ENCODE peak calls at places on chromosomes 12 and 14, in six cellular contexts. One of them, this sample, is unnamed.
A peak's percentile ranks its signal among the peaks of the same experiment; 100 is the strongest.

GRCh38 chr14:23093993-23094665 is 807 bp downstream of the ACIN1 start:
- DNase-seq in left lung: no peak
- DNase-seq in choroid plexus epithelial cell: peak; percentile 24
- DNase-seq in body of pancreas: no peak
- DNase-seq in psoas muscle: no peak
- DNase-seq in GM06990: no peak
- DNase-seq in this sample: no peak

GRCh38 chr12:2187195-2187963 is 134.6 kb downstream of the CACNA1C start:
- DNase-seq in GM06990: no peak
- DNase-seq in psoas muscle: no peak
- DNase-seq in choroid plexus epithelial cell: no peak
- DNase-seq in left lung: no peak
- DNase-seq in body of pancreas: no peak
- DNase-seq in this sample: no peak

GRCh38 chr14:77882098-77882497 is 82.2 kb downstream of the ADCK1 start:
- DNase-seq in choroid plexus epithelial cell: no peak
- DNase-seq in psoas muscle: peak; percentile 54
- DNase-seq in body of pancreas: peak; percentile 51
- DNase-seq in GM06990: no peak
- DNase-seq in left lung: no peak
- DNase-seq in this sample: no peak

GRCh38 chr14:105851716-105852377 is 325.5 kb downstream of the TMEM121 start:
- DNase-seq in body of pancreas: no peak
- DNase-seq in left lung: peak; percentile 72
- DNase-seq in GM06990: no peak
- DNase-seq in choroid plexus epithelial cell: no peak
- DNase-seq in psoas muscle: no peak
- DNase-seq in this sample: no peak

GRCh38 chr12:7113389-7113871 is 4.4 kb upstream of the C1RL start:
- DNase-seq in choroid plexus epithelial cell: peak; percentile 64
- DNase-seq in psoas muscle: no peak
- DNase-seq in body of pancreas: peak; percentile 43
- DNase-seq in left lung: no peak
- DNase-seq in GM06990: no peak
- DNase-seq in this sample: no peak

GRCh38 chr14:95943699-95944098 is 67.1 kb downstream of the TUNAR start:
- DNase-seq in choroid plexus epithelial cell: no peak
- DNase-seq in body of pancreas: no peak
- DNase-seq in left lung: no peak
- DNase-seq in psoas muscle: no peak
- DNase-seq in GM06990: no peak
- DNase-seq in this sample: no peak

GRCh38 chr14:60926002-60926401 is 54.9 kb downstream of the TRMT5 start:
- DNase-seq in body of pancreas: no peak
- DNase-seq in left lung: no peak
- DNase-seq in choroid plexus epithelial cell: no peak
- DNase-seq in psoas muscle: no peak
- DNase-seq in GM06990: peak; percentile 18
- DNase-seq in this sample: no peak

GRCh38 chr12:70796989-70797388 is 123.5 kb downstream of the PTPRR start:
- DNase-seq in psoas muscle: no peak
- DNase-seq in GM06990: no peak
- DNase-seq in choroid plexus epithelial cell: no peak
- DNase-seq in left lung: no peak
- DNase-seq in body of pancreas: no peak
- DNase-seq in this sample: no peak

GRCh38 chr14:51410846-51411245 is 170.8 kb downstream of the TMX1 start:
- DNase-seq in left lung: no peak
- DNase-seq in psoas muscle: no peak
- DNase-seq in choroid plexus epithelial cell: peak; percentile 87
- DNase-seq in body of pancreas: no peak
- DNase-seq in GM06990: no peak
- DNase-seq in this sample: no peak

GRCh38 chr12:7872565-7873304 is at the start of gene SLC2A14:
- DNase-seq in choroid plexus epithelial cell: no peak
- DNase-seq in body of pancreas: no peak
- DNase-seq in left lung: no peak
- DNase-seq in psoas muscle: no peak
- DNase-seq in GM06990: no peak
- DNase-seq in this sample: no peak

GRCh38 chr12:54463034-54463433 is 10.4 kb downstream of the GTSF1 start:
- DNase-seq in choroid plexus epithelial cell: peak; percentile 97
- DNase-seq in GM06990: no peak
- DNase-seq in left lung: no peak
- DNase-seq in psoas muscle: peak; percentile 76
- DNase-seq in body of pancreas: no peak
- DNase-seq in this sample: peak; percentile 76

GRCh38 chr14:78251308-78251707 is 81.1 kb downstream of the NRXN3 start:
- DNase-seq in choroid plexus epithelial cell: no peak
- DNase-seq in GM06990: no peak
- DNase-seq in body of pancreas: no peak
- DNase-seq in left lung: no peak
- DNase-seq in psoas muscle: no peak
- DNase-seq in this sample: no peak

GRCh38 chr12:96698965-96699364 is 208.1 kb upstream of the NEDD1 start:
- DNase-seq in left lung: no peak
- DNase-seq in choroid plexus epithelial cell: no peak
- DNase-seq in body of pancreas: no peak
- DNase-seq in GM06990: no peak
- DNase-seq in psoas muscle: no peak
- DNase-seq in this sample: no peak

GRCh38 chr12:98373019-98373554 is 142.3 kb upstream of the TMPO start:
- DNase-seq in choroid plexus epithelial cell: peak; percentile 73
- DNase-seq in psoas muscle: no peak
- DNase-seq in body of pancreas: no peak
- DNase-seq in left lung: no peak
- DNase-seq in GM06990: no peak
- DNase-seq in this sample: no peak

GRCh38 chr12:2395352-2395977 is 342.7 kb downstream of the CACNA1C start:
- DNase-seq in psoas muscle: peak; percentile 61
- DNase-seq in choroid plexus epithelial cell: peak; percentile 59
- DNase-seq in left lung: peak; percentile 87
- DNase-seq in body of pancreas: peak; percentile 47
- DNase-seq in GM06990: no peak
- DNase-seq in this sample: peak; percentile 64

GRCh38 chr12:24463392-24463791 is 485.5 kb downstream of the BCAT1 start:
- DNase-seq in left lung: no peak
- DNase-seq in psoas muscle: no peak
- DNase-seq in choroid plexus epithelial cell: no peak
- DNase-seq in body of pancreas: no peak
- DNase-seq in GM06990: no peak
- DNase-seq in this sample: no peak

GRCh38 chr14:21287166-21287565 is 7.3 kb downstream of the RPGRIP1 start:
- DNase-seq in body of pancreas: no peak
- DNase-seq in left lung: no peak
- DNase-seq in GM06990: no peak
- DNase-seq in psoas muscle: no peak
- DNase-seq in choroid plexus epithelial cell: no peak
- DNase-seq in this sample: no peak

GRCh38 chr14:66434464-66434863 is 51.7 kb upstream of the CCDC196 start:
- DNase-seq in left lung: no peak
- DNase-seq in GM06990: no peak
- DNase-seq in body of pancreas: no peak
- DNase-seq in psoas muscle: no peak
- DNase-seq in choroid plexus epithelial cell: no peak
- DNase-seq in this sample: no peak

GRCh38 chr12:65649126-65649525 is 175.2 kb upstream of the HMGA2 start:
- DNase-seq in left lung: no peak
- DNase-seq in choroid plexus epithelial cell: peak; percentile 99
- DNase-seq in psoas muscle: no peak
- DNase-seq in body of pancreas: no peak
- DNase-seq in GM06990: no peak
- DNase-seq in this sample: no peak

GRCh38 chr12:53660064-53660463 is 15.8 kb downstream of the ATP5MC2 start:
- DNase-seq in GM06990: no peak
- DNase-seq in body of pancreas: no peak
- DNase-seq in left lung: no peak
- DNase-seq in choroid plexus epithelial cell: peak; percentile 24
- DNase-seq in psoas muscle: no peak
- DNase-seq in this sample: no peak

GRCh38 chr12:104687823-104688573 is 231.2 kb downstream of the CHST11 start:
- DNase-seq in left lung: no peak
- DNase-seq in body of pancreas: no peak
- DNase-seq in psoas muscle: no peak
- DNase-seq in GM06990: no peak
- DNase-seq in choroid plexus epithelial cell: no peak
- DNase-seq in this sample: no peak

GRCh38 chr14:57380935-57381334 is 9.5 kb upstream of the NAA30 start:
- DNase-seq in choroid plexus epithelial cell: no peak
- DNase-seq in left lung: no peak
- DNase-seq in psoas muscle: no peak
- DNase-seq in GM06990: no peak
- DNase-seq in body of pancreas: no peak
- DNase-seq in this sample: no peak

GRCh38 chr12:98595152-98595988 is 1.9 kb downstream of the SLC25A3 start:
- DNase-seq in GM06990: no peak
- DNase-seq in choroid plexus epithelial cell: peak; percentile 80
- DNase-seq in left lung: no peak
- DNase-seq in psoas muscle: no peak
- DNase-seq in body of pancreas: no peak
- DNase-seq in this sample: no peak

GRCh38 chr14:92880851-92881250 is 42.1 kb upstream of the CHGA start:
- DNase-seq in choroid plexus epithelial cell: peak; percentile 58
- DNase-seq in body of pancreas: peak; percentile 62
- DNase-seq in GM06990: no peak
- DNase-seq in left lung: no peak
- DNase-seq in psoas muscle: peak; percentile 62
- DNase-seq in this sample: no peak

GRCh38 chr14:68611611-68612010 is 181.3 kb downstream of the ZFP36L1 start:
- DNase-seq in body of pancreas: peak; percentile 80
- DNase-seq in choroid plexus epithelial cell: no peak
- DNase-seq in psoas muscle: no peak
- DNase-seq in left lung: no peak
- DNase-seq in GM06990: no peak
- DNase-seq in this sample: no peak

GRCh38 chr12:122082621-122083356 is 4.2 kb downstream of the MLXIP start:
- DNase-seq in body of pancreas: peak; percentile 3
- DNase-seq in left lung: no peak
- DNase-seq in psoas muscle: no peak
- DNase-seq in choroid plexus epithelial cell: no peak
- DNase-seq in GM06990: no peak
- DNase-seq in this sample: no peak

DNA sequence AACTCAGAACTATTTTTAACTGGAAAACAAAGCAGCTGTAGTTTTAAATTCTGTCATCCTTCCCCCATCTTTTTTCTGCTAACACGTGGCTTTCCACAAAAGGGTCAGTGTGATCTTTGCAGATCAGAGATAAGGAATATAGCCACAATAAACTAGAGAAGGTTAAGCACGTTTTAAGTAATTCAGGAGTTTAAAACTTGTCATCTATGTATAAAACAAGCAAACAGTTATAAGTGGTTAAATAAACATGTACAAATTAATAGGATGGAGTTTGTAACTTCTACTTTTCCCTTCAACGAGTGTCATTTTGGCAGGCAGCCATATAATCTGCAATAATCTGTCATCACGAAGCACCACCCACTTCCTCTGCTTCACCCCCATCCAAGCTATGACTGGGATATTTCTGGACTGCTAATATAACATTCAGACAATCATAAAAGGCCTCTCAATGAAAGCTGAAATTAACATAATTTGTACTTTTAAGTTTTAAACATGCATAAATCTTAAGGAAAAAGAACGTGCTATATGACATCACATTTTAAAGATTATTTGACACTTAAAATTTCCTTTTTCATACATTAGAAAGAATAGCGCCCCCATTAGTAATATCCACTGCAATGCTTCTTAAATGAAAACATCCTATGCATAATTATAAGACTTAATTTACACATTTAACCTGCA is 15.2 kb downstream of the TAOK3 start:
- DNase-seq in choroid plexus epithelial cell: peak; percentile 71
- DNase-seq in GM06990: peak; percentile 62
- DNase-seq in left lung: no peak
- DNase-seq in psoas muscle: no peak
- DNase-seq in body of pancreas: peak; percentile 22
- DNase-seq in this sample: peak; percentile 85
- TF ChIP-seq CTCF in choroid plexus epithelial cell: no peak
- TF ChIP-seq CTCF in GM06990: peak; percentile 29
- TF ChIP-seq CTCF in left lung: no peak
- TF ChIP-seq CTCF in psoas muscle: no peak
- TF ChIP-seq CTCF in body of pancreas: no peak
- TF ChIP-seq CTCF in this sample: peak; percentile 72

GRCh38 chr12:15910864-15911696 is at the start of gene DERA:
- DNase-seq in choroid plexus epithelial cell: peak; percentile 71
- DNase-seq in left lung: peak; percentile 98
- DNase-seq in body of pancreas: peak; percentile 89
- DNase-seq in GM06990: peak; percentile 82
- DNase-seq in psoas muscle: peak; percentile 89
- DNase-seq in this sample: peak; percentile 50
- TF ChIP-seq CTCF in choroid plexus epithelial cell: no peak
- TF ChIP-seq CTCF in left lung: no peak
- TF ChIP-seq CTCF in body of pancreas: no peak
- TF ChIP-seq CTCF in GM06990: no peak
- TF ChIP-seq CTCF in psoas muscle: peak; percentile 8
- TF ChIP-seq CTCF in this sample: no peak

GRCh38 chr14:25032092-25032784 is 17.7 kb downstream of the STXBP6 start:
- DNase-seq in left lung: no peak
- DNase-seq in psoas muscle: no peak
- DNase-seq in GM06990: no peak
- DNase-seq in choroid plexus epithelial cell: no peak
- DNase-seq in body of pancreas: no peak
- DNase-seq in this sample: no peak
- TF ChIP-seq CTCF in left lung: no peak
- TF ChIP-seq CTCF in psoas muscle: no peak
- TF ChIP-seq CTCF in GM06990: peak; percentile 46
- TF ChIP-seq CTCF in choroid plexus epithelial cell: peak; percentile 46
- TF ChIP-seq CTCF in body of pancreas: no peak
- TF ChIP-seq CTCF in this sample: peak; percentile 35

GRCh38 chr14:35895256-35895655 is 69.1 kb downstream of the BRMS1L start:
- DNase-seq in psoas muscle: no peak
- DNase-seq in body of pancreas: no peak
- DNase-seq in left lung: no peak
- DNase-seq in GM06990: no peak
- DNase-seq in choroid plexus epithelial cell: no peak
- DNase-seq in this sample: no peak

GRCh38 chr14:35897616-35898111 is 71.5 kb downstream of the BRMS1L start:
- DNase-seq in GM06990: no peak
- DNase-seq in body of pancreas: no peak
- DNase-seq in psoas muscle: no peak
- DNase-seq in left lung: no peak
- DNase-seq in choroid plexus epithelial cell: no peak
- DNase-seq in this sample: no peak

GRCh38 chr14:35900741-35901140 is 74.6 kb downstream of the BRMS1L start:
- DNase-seq in GM06990: no peak
- DNase-seq in body of pancreas: no peak
- DNase-seq in psoas muscle: no peak
- DNase-seq in left lung: no peak
- DNase-seq in choroid plexus epithelial cell: no peak
- DNase-seq in this sample: no peak

DNA sequence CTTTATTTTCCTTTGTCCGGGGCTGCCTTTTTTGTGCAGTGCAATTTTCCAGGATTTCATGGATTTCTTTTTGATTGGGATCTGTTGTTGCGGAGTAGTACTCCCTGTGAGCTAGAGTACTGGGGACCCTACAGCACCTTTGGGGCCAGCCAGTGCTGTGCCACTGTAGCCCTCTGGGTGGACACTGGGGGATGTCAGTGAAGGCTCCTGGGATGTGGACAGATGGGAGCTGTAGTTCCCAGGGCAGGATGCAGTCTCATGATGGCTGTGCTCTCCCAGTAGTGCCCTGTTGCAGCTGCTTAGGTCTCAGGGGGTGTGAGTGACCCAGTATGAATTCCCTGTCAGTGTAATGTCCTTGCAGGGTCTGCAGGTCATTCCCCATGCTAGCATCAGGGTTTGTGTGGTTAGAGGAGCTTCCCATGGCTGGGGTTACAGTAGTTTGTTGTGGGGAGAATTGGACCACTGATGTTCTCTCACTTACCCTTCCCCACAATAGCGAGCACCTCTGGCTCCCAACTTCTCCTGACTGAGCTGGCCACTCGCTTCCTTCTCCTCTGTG is 72.2 kb downstream of the BRMS1L start:
- DNase-seq in choroid plexus epithelial cell: no peak
- DNase-seq in psoas muscle: no peak
- DNase-seq in left lung: no peak
- DNase-seq in body of pancreas: no peak
- DNase-seq in GM06990: no peak
- DNase-seq in this sample: no peak
- TF ChIP-seq CTCF in choroid plexus epithelial cell: no peak
- TF ChIP-seq CTCF in psoas muscle: no peak
- TF ChIP-seq CTCF in left lung: no peak
- TF ChIP-seq CTCF in body of pancreas: no peak
- TF ChIP-seq CTCF in GM06990: no peak
- TF ChIP-seq CTCF in this sample: no peak

This sample was measured in CD14-positive monocyte.